ENCODE peak calls at places on chromosomes 2 and 18, in seven cellular contexts. D, N, B, H, J, M and P are unnamed samples.

GRCh38 chr2:38381381-38382143 is 4.5 kb upstream of the ATL2 start:
- DNase-seq in D (no peak), N (no peak), B (no peak), H (no peak), J (no peak), M (no peak), P (no peak)

GRCh38 chr2:239544846-239545465 is 144.1 kb upstream of the HDAC4 start:
- DNase-seq in D (no peak), N (no peak), B (no peak), H (no peak), J (no peak), M (no peak), P (no peak)

GRCh38 chr2:3348771-3349170 is 28.8 kb downstream of the EIPR1 start:
- DNase-seq in D (no peak), N (no peak), B (peak; percentile 4), H (no peak), J (no peak), M (no peak), P (no peak)

GRCh38 chr18:70672581-70672980 is 383.7 kb downstream of the SOCS6 start:
- DNase-seq in D (no peak), N (no peak), B (no peak), H (no peak), J (no peak), M (no peak), P (no peak)

GRCh38 chr2:20496069-20496468 is 49.2 kb downstream of the RHOB start:
- DNase-seq in D (peak; percentile 59), N (no peak), B (peak; percentile 95), H (peak; percentile 38), J (peak; percentile 87), M (peak; percentile 68), P (peak; percentile 92)

GRCh38 chr2:152925540-152926448 is 207.4 kb downstream of the ARL6IP6 start:
- DNase-seq in D (peak; percentile 79), N (peak; percentile 92), B (peak; percentile 64), H (peak; percentile 81), J (peak; percentile 70), M (no peak), P (peak; percentile 48)

GRCh38 chr2:191112448-191112901 is 38.3 kb downstream of the STAT4 start:
- DNase-seq in D (no peak), N (no peak), B (no peak), H (no peak), J (no peak), M (no peak), P (no peak)

GRCh38 chr2:101026923-101027469 is 24.9 kb downstream of the RPL31 start:
- DNase-seq in D (no peak), N (no peak), B (no peak), H (no peak), J (no peak), M (no peak), P (no peak)

GRCh38 chr2:74146929-74147728 is 583 bp downstream of the BOLA3 start:
- DNase-seq in D (no peak), N (peak; percentile 64), B (peak; percentile 80), H (peak; percentile 41), J (peak; percentile 27), M (peak; percentile 34), P (no peak)

GRCh38 chr2:241235859-241236593 is 47.5 kb downstream of the ANO7 start:
- DNase-seq in D (no peak), N (no peak), B (no peak), H (no peak), J (no peak), M (no peak), P (no peak)

GRCh38 chr18:76932026-76932819 is 109.9 kb downstream of the ZNF236 start:
- DNase-seq in D (no peak), N (no peak), B (peak; percentile 5), H (peak; percentile 52), J (no peak), M (peak; percentile 92), P (no peak)

DNA sequence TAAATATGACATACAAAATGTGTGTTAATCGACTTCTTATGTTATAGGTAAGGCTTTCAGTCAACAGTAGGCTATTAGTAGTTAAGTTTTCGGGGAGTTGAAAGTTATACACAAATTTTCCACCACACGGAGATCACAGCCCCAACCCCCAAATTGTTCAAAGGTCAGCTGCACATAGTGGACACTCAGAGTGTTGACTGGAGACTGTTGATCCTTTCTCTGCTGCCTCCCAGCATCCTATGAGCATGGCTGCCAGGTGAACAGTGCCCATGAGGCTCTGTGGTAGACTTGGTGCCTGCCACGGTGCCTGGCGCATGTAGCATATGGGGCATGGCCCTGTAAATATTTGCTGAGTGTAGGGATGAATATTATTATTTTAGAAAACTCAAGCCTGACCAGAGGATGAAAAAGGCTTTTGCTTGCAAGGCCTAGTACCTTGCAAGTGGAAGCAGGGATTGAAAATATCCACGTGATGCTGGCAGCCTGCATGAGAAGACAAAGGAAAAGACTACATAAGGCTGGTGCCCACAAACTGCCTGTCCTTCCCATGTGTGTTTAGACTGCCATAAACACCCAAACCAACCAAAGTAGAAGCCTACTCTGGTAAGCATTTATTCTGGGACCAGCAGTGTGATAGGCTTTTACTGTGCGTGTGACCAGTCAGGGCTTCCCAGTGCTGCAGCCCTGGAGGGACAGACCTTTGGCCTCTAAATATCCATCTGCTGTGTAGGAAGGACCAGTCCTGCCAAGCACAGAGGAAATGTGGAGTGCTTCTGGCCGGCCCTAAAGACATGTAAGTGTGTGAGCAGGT is 226.1 kb downstream of the LDLRAD4 start:
- DNase-seq in D (no peak), N (no peak), B (no peak), H (no peak), J (no peak), M (no peak), P (no peak)
- H3K27ac ChIP-seq in D (no peak overlapping the region), N (no peak overlapping the region), B (no peak overlapping the region), H (no peak overlapping the region), J (no peak overlapping the region), M (no peak overlapping the region), P (no peak overlapping the region)

DNA sequence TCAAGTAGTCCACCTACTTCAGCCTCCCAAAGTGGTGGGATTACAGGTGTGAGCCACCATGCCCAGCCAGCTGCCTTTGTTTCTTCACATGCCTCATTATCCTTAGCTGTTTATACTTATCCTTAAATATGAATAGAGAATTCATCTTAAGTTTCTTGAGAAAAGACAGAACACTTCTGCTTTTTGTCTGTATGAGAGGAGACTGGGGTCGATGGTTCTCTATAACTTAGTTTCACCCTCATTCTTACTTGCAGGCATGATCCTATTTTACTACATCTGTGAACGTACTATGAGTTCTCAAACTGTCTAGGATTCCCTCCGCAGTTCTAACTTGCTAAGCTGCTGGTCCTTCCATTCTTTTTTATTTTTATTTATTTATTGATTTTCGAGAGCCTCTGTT is 20.4 kb downstream of the PPM1B start:
- DNase-seq in D (no peak), N (no peak), B (no peak), H (no peak), J (no peak), M (no peak), P (no peak)
- H4K20me1 ChIP-seq in D (no peaks in the 10 kb centered on the region), N (peaks cover 74% of the 10 kb centered on the region), B (no peaks in the 10 kb centered on the region), H (peaks cover 80% of the 10 kb centered on the region), J (no peaks in the 10 kb centered on the region), M (peaks cover 23% of the 10 kb centered on the region), P (peaks cover 15% of the 10 kb centered on the region)

GRCh38 chr2:126971162-126971480 is 72.4 kb downstream of the TEX51 start:
- DNase-seq in D (no peak), N (no peak), B (no peak), H (no peak), J (no peak), M (no peak), P (no peak)
- H3K27ac ChIP-seq in D (no peak overlapping the region), N (no peak overlapping the region), B (no peak overlapping the region), H (no peak overlapping the region), J (no peak overlapping the region), M (no peak overlapping the region), P (no peak overlapping the region)

DNA sequence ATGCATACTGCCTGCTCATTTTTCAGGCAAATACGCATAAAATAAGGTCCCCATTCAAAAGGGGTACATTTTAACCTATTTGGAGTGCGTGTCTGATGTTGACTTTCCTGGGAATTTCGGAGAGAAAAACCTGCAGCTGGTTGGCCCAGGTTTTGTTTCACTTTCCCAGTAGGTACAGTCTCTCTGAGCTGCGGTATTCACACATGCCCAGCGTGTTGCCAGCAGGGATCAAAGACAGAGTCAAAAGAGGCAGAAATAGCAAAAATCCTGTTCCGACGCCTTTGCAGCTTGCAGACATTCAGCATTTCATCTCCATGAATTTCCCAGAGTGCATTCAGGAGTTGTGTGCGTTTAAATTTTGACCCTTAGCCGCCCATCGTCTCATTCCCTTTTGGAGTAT is 855.4 kb upstream of the CELF4 start:
- DNase-seq in D (no peak), N (no peak), B (no peak), H (no peak), J (no peak), M (no peak), P (no peak)
- H4K20me1 ChIP-seq in D (no peaks in the 10 kb centered on the region), N (no peaks in the 10 kb centered on the region), B (no peaks in the 10 kb centered on the region), H (no peaks in the 10 kb centered on the region), J (no peaks in the 10 kb centered on the region), M (no peaks in the 10 kb centered on the region), P (no peaks in the 10 kb centered on the region)

DNA sequence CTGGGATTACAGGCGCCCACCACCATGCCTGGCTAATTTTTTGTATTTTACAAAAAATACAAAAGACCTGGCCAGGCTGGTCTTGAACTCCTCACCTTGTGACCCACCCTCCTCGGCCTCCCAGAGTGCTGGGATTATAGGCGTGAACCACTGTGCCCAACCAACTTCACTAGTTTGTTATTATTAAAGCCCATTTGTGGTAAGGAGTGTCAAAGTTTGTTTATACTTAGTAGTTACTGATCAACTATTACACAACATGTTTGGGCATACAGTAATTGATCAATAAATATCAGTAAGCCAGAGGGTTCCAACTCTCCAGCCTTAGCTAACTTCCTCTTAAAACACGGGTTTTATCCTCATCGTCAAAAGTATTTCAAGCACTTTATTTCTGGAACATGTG is 67.5 kb upstream of the ZNG1B start:
- DNase-seq in D (no peak), N (no peak), B (no peak), H (no peak), J (peak; percentile 4), M (no peak), P (no peak)
- H3K27ac ChIP-seq in D (no peak overlapping the region), N (no peak overlapping the region), B (no peak overlapping the region), H (no peak overlapping the region), J (no peak overlapping the region), M (no peak overlapping the region), P (no peak overlapping the region)